ENCODE peak calls at places on chromosomes 5 and 9, in nine cellular contexts. G, E, X, P, T, K, W, N and C are unnamed samples.

GRCh38 chr5:137119321-137119720 is 379.8 kb downstream of the SPOCK1 start:
- DNase-seq in K (no peak), E (no peak), P (no peak), N (no peak), T (no peak), X (no peak), G (no peak), W (no peak), C (no peak)

GRCh38 chr9:136847827-136848392 is 1.3 kb upstream of the PHPT1 start:
- DNase-seq in T (peak; percentile 34), G (peak; percentile 87), K (peak; percentile 33), W (peak; percentile 86), P (peak; percentile 67), X (peak; percentile 68), N (peak; percentile 57), E (peak; percentile 89), C (no peak)

GRCh38 chr5:102711525-102712240 is 43.4 kb upstream of the PAM start:
- DNase-seq in K (no peak), P (no peak), E (no peak), N (no peak), X (peak; percentile 48), T (no peak), W (no peak), G (peak; percentile 82), C (no peak)

GRCh38 chr5:138054863-138055558 is 22.1 kb upstream of the FAM13B start:
- DNase-seq in P (peak; percentile 34), K (no peak), G (no peak), T (no peak), X (no peak), E (peak; percentile 55), W (no peak), N (no peak), C (no peak)

GRCh38 chr5:133458435-133458834 is 153.9 kb downstream of the FSTL4 start:
- DNase-seq in T (no peak), G (no peak), E (no peak), K (no peak), P (no peak), W (no peak), X (no peak), N (no peak), C (no peak)

GRCh38 chr5:68444833-68445232 is 229.3 kb downstream of the PIK3R1 start:
- DNase-seq in G (no peak), T (no peak), P (no peak), N (no peak), E (no peak), X (no peak), K (no peak), W (peak; percentile 32), C (no peak)

GRCh38 chr9:120980951-120981350 is 54.4 kb upstream of the TRAF1 start:
- DNase-seq in W (no peak), N (no peak), X (no peak), T (no peak), E (no peak), K (no peak), P (no peak), G (no peak), C (no peak)

GRCh38 chr5:142816577-142816976 is 46.4 kb downstream of the ARHGAP26 start:
- DNase-seq in G (peak; percentile 70), W (peak; percentile 68), T (no peak), K (no peak), E (no peak), P (no peak), N (no peak), X (peak; percentile 43), C (no peak)

GRCh38 chr9:87950765-87951488 is 23.4 kb downstream of the CDK20 start:
- DNase-seq in G (peak; percentile 47), W (peak; percentile 12), X (no peak), T (no peak), E (no peak), P (no peak), N (no peak), K (no peak), C (peak; percentile 4)

GRCh38 chr9:128096614-128097013 is 28.6 kb downstream of the SLC25A25 start:
- DNase-seq in P (no peak), E (no peak), G (no peak), T (no peak), N (no peak), K (no peak), X (no peak), W (no peak), C (no peak)

GRCh38 chr9:68836788-68837187 is 131.7 kb downstream of the PIP5K1B start:
- DNase-seq in N (no peak), X (no peak), W (no peak), K (no peak), P (no peak), G (no peak), T (no peak), E (no peak), C (no peak)

GRCh38 chr5:16679863-16680262 is 63.1 kb upstream of the RETREG1 start:
- DNase-seq in T (no peak), K (no peak), W (peak; percentile 20), N (no peak), X (no peak), P (no peak), G (no peak), E (no peak), C (no peak)

GRCh38 chr9:83775932-83776331 is 41.6 kb downstream of the GKAP1 start:
- DNase-seq in G (no peak), N (no peak), P (no peak), T (no peak), X (no peak), K (no peak), E (no peak), W (no peak), C (no peak)

GRCh38 chr5:110251366-110251765 is 475.1 kb downstream of the TMEM232 start:
- DNase-seq in K (no peak), T (no peak), W (no peak), X (no peak), E (no peak), N (no peak), G (no peak), P (no peak), C (no peak)